ENCODE peak calls at places on chromosomes 16 and 17, in six cellular contexts. One of them, this sample, is unnamed.

GRCh38 chr17:12789976-12790805 is 893 bp downstream of the ARHGAP44 start:
- DNase-seq in LoVo: no peak
- DNase-seq in AG04450: no peak
- DNase-seq in GM04504: no peak
- DNase-seq in BE2C: no peak
- DNase-seq in activated B cell treated with CpG ODN at 0.5 μM for 24 hours: peak
- DNase-seq in this sample: no peak

GRCh38 chr16:24906901-24907300 is 61.1 kb downstream of the SLC5A11 start:
- DNase-seq in LoVo: no peak
- DNase-seq in AG04450: no peak
- DNase-seq in GM04504: no peak
- DNase-seq in BE2C: no peak
- DNase-seq in activated B cell treated with CpG ODN at 0.5 μM for 24 hours: no peak
- DNase-seq in this sample: no peak

GRCh38 chr16:63702981-63703590 is 1418.8 kb downstream of the CDH11 start:
- DNase-seq in LoVo: no peak
- DNase-seq in AG04450: no peak
- DNase-seq in GM04504: no peak
- DNase-seq in BE2C: no peak
- DNase-seq in activated B cell treated with CpG ODN at 0.5 μM for 24 hours: no peak
- DNase-seq in this sample: no peak

GRCh38 chr16:29154100-29154499 is 169.2 kb downstream of the LAT start:
- DNase-seq in LoVo: no peak
- DNase-seq in AG04450: no peak
- DNase-seq in GM04504: no peak
- DNase-seq in BE2C: no peak
- DNase-seq in activated B cell treated with CpG ODN at 0.5 μM for 24 hours: no peak
- DNase-seq in this sample: no peak

GRCh38 chr16:718922-719321 is 2.0 kb upstream of the ANTKMT start:
- DNase-seq in LoVo: no peak
- DNase-seq in AG04450: no peak
- DNase-seq in GM04504: no peak
- DNase-seq in BE2C: no peak
- DNase-seq in activated B cell treated with CpG ODN at 0.5 μM for 24 hours: no peak
- DNase-seq in this sample: no peak

GRCh38 chr16:88635671-88636070 is 2.7 kb upstream of the IL17C start:
- DNase-seq in LoVo: no peak
- DNase-seq in AG04450: no peak
- DNase-seq in GM04504: no peak
- DNase-seq in BE2C: no peak
- DNase-seq in activated B cell treated with CpG ODN at 0.5 μM for 24 hours: no peak
- DNase-seq in this sample: no peak

GRCh38 chr16:4966736-4967453 is 8.8 kb downstream of the SEC14L5 start:
- DNase-seq in LoVo: no peak
- DNase-seq in AG04450: no peak
- DNase-seq in GM04504: no peak
- DNase-seq in BE2C: no peak
- DNase-seq in activated B cell treated with CpG ODN at 0.5 μM for 24 hours: no peak
- DNase-seq in this sample: no peak

GRCh38 chr17:75848523-75849303 is 4.5 kb upstream of the UNC13D start:
- DNase-seq in LoVo: peak
- DNase-seq in AG04450: no peak
- DNase-seq in GM04504: no peak
- DNase-seq in BE2C: peak
- DNase-seq in activated B cell treated with CpG ODN at 0.5 μM for 24 hours: peak
- DNase-seq in this sample: peak

GRCh38 chr17:35087731-35088646 is 24.5 kb upstream of the RFFL start:
- DNase-seq in LoVo: peak
- DNase-seq in AG04450: no peak
- DNase-seq in GM04504: no peak
- DNase-seq in BE2C: peak
- DNase-seq in activated B cell treated with CpG ODN at 0.5 μM for 24 hours: no peak
- DNase-seq in this sample: peak

GRCh38 chr16:87324411-87325275 is 7.5 kb upstream of the C16orf95 start:
- DNase-seq in LoVo: peak
- DNase-seq in AG04450: no peak
- DNase-seq in GM04504: no peak
- DNase-seq in BE2C: peak
- DNase-seq in activated B cell treated with CpG ODN at 0.5 μM for 24 hours: peak
- DNase-seq in this sample: peak

This sample was measured in IMR-90.